ENCODE peak calls at places on chromosomes 4 and X, in ten cellular contexts. U is transverse colon; Q is brain microvascular endothelial cell; C is OCI-LY7; R is colonic mucosa; B is thyroid gland; Z is Peyer's patch; D is CD8-positive, alpha-beta T cell; X is fibroblast of lung; T is cardiac muscle cell. G is an unnamed sample. For H3K36me3, the result is how much of the 10 kb centered on the place peaks cover.

GRCh38 chr4:166257276-166257675 is 384.2 kb downstream of the TLL1 start:
- DNase-seq in U (no peak), Q (no peak), C (no peak), R (no peak), B (no peak), Z (no peak), D (no peak), X (no peak), T (no peak), G (no peak)

GRCh38 chr4:38161208-38162113 is 201.3 kb downstream of the PTTG2 start:
- DNase-seq in U (no peak), Q (no peak), C (no peak), R (no peak), B (no peak), Z (no peak), D (no peak), X (peak), T (no peak), G (no peak)

GRCh38 chrX:144334577-144334976 is 450.7 kb downstream of the UBE2NL start:
- DNase-seq in U (no peak), Q (no peak), C (peak), R (no peak), B (no peak), Z (no peak), D (no peak), X (no peak), T (no peak), G (no peak)

GRCh38 chr4:91525627-91526026 is 778.1 kb upstream of the GRID2 start:
- DNase-seq in U (peak), Q (no peak), C (no peak), R (peak), B (no peak), Z (no peak), D (no peak), X (no peak), T (no peak), G (no peak)

GRCh38 chrX:147811803-147812202 is 99.9 kb upstream of the FMR1 start:
- DNase-seq in U (no peak), Q (no peak), C (no peak), R (no peak), B (no peak), Z (no peak), D (no peak), X (no peak), T (no peak), G (no peak)

GRCh38 chr4:41146716-41147506 is 67.4 kb downstream of the APBB2 start:
- DNase-seq in U (no peak), Q (peak), C (no peak), R (no peak), B (peak), Z (no peak), D (no peak), X (peak), T (peak), G (no peak)

GRCh38 chr4:161003418-161004057 is 1160.3 kb downstream of the FSTL5 start:
- DNase-seq in U (no peak), Q (no peak), C (no peak), R (no peak), B (no peak), Z (no peak), D (no peak), X (no peak), T (no peak), G (no peak)

GRCh38 chrX:73478961-73479360 is 32.1 kb downstream of the CDX4 start:
- DNase-seq in U (no peak), Q (no peak), C (no peak), R (no peak), B (no peak), Z (no peak), D (no peak), X (no peak), T (no peak), G (no peak)

GRCh38 chr4:174265917-174266316 is 17.6 kb downstream of the FBXO8 start:
- DNase-seq in U (no peak), Q (no peak), C (no peak), R (no peak), B (no peak), Z (no peak), D (no peak), X (no peak), T (no peak), G (no peak)

GRCh38 chr4:27807207-27807606 is 946.6 kb downstream of the STIM2 start:
- DNase-seq in U (no peak), Q (no peak), C (no peak), R (no peak), B (no peak), Z (no peak), D (no peak), X (peak), T (no peak), G (no peak)

GRCh38 chr4:52373650-52374049 is 285.5 kb downstream of the USP46 start:
- DNase-seq in U (no peak), Q (no peak), C (no peak), R (no peak), B (no peak), Z (no peak), D (no peak), X (no peak), T (no peak), G (no peak)

GRCh38 chr4:94757192-94758140 is at the start of gene BMPR1B:
- DNase-seq in U (no peak), Q (peak), C (no peak), R (no peak), B (peak), Z (no peak), D (no peak), X (peak), T (peak), G (no peak)

GRCh38 chr4:90211174-90211573 is 84.0 kb downstream of the CCSER1 start:
- DNase-seq in U (no peak), Q (no peak), C (no peak), R (no peak), B (no peak), Z (no peak), D (no peak), X (no peak), T (no peak), G (no peak)

GRCh38 chrX:140723251-140723650 is 13.7 kb downstream of the LINC00632 start:
- DNase-seq in U (no peak), Q (no peak), C (no peak), R (no peak), B (no peak), Z (no peak), D (no peak), X (peak), T (peak), G (no peak)

GRCh38 chrX:104343408-104344129 is 88.8 kb upstream of the ESX1 start:
- DNase-seq in U (peak), Q (peak), C (peak), R (peak), B (no peak), Z (no peak), D (no peak), X (peak), T (peak), G (no peak)

GRCh38 chrX:16137416-16138107 is 14.2 kb downstream of the GRPR start:
- DNase-seq in U (no peak), Q (no peak), C (peak), R (no peak), B (no peak), Z (no peak), D (no peak), X (no peak), T (no peak), G (peak)

GRCh38 chr4:52643846-52644245 is 15.3 kb downstream of the USP46 start:
- DNase-seq in U (peak), Q (peak), C (no peak), R (no peak), B (peak), Z (peak), D (no peak), X (peak), T (peak), G (peak)

GRCh38 chrX:116384406-116384805 is 52.0 kb upstream of the SLC6A14 start:
- DNase-seq in U (no peak), Q (no peak), C (no peak), R (no peak), B (no peak), Z (no peak), D (no peak), X (no peak), T (peak), G (no peak)

GRCh38 chr4:13907255-13907751 is 279.8 kb upstream of the BOD1L1 start:
- DNase-seq in U (no peak), Q (peak), C (no peak), R (no peak), B (no peak), Z (no peak), D (no peak), X (peak), T (peak), G (no peak)

GRCh38 chr4:87497141-87497540 is 32.0 kb downstream of the SPARCL1 start:
- DNase-seq in U (no peak), Q (no peak), C (peak), R (no peak), B (no peak), Z (no peak), D (no peak), X (no peak), T (no peak), G (no peak)
- TF ChIP-seq CTCF in U (peak), Q (peak), C (peak), R (no peak), B (no peak), Z (peak), D (no peak), X (peak), T (peak), G (peak)

GRCh38 chr4:168884251-168885124 is 125.6 kb downstream of the CBR4 start:
- DNase-seq in U (no peak), Q (no peak), C (no peak), R (no peak), B (no peak), Z (no peak), D (no peak), X (no peak), T (no peak), G (no peak)

GRCh38 chr4:168881754-168882153 is 128.3 kb downstream of the CBR4 start:
- DNase-seq in U (no peak), Q (no peak), C (no peak), R (no peak), B (peak), Z (no peak), D (no peak), X (no peak), T (no peak), G (no peak)

GRCh38 chr4:168885416-168885815 is 124.6 kb downstream of the CBR4 start:
- DNase-seq in U (no peak), Q (peak), C (no peak), R (no peak), B (no peak), Z (no peak), D (no peak), X (no peak), T (no peak), G (no peak)

GRCh38 chr4:168882650-168883233 is 127.3 kb downstream of the CBR4 start:
- DNase-seq in U (no peak), Q (peak), C (no peak), R (no peak), B (no peak), Z (no peak), D (no peak), X (peak), T (peak), G (no peak)

DNA sequence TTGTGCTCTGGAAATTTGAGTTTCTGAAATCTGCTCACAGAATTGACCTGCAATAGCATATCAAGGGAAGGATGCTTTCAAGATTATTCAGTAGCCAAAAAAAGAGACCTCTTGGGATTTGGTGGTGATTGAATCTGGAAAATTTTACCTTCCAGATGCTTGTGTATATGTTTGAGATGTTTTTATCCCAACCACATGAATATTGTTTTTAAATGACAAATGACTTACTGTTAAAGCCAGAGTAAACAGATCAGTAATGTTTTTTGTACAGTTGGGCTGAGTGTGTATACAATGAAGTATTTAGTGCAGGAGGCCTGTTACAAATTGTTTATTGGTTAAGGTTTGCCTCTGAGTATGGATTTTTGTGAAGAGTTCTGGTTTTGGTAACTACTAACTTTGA is 126.5 kb downstream of the CBR4 start:
- DNase-seq in U (no peak), Q (no peak), C (no peak), R (no peak), B (no peak), Z (no peak), D (no peak), X (peak), T (no peak), G (no peak)
- H3K36me3 ChIP-seq in U (under half), Q (under half), C (under half), R (under half), B (under half), Z (under half), D (under half), X (under half), T (under half), G (under half)

DNA sequence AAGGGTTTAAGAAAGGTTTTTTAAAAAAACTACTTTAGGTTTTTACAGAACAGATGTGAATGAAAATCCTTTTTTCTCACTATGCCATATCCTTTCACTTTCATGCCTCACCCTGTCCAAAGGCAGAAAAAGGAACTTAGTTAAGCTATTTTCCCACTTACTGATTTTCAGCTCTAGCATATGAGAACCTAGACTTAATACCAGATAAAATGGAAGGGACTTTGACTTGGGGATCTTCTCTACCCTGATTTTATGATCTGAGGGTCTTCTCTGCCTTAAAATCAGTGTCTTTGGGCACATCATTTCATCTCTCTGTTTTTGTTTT is 42.4 kb downstream of the FNIP2 start:
- DNase-seq in U (no peak), Q (no peak), C (no peak), R (no peak), B (no peak), Z (no peak), D (no peak), X (no peak), T (no peak), G (no peak)
- H3K4me3 ChIP-seq in U (no peak), Q (no peak), C (no peak), R (no peak), B (no peak), Z (no peak), D (no peak), X (no peak), T (no peak), G (no peak)

DNA sequence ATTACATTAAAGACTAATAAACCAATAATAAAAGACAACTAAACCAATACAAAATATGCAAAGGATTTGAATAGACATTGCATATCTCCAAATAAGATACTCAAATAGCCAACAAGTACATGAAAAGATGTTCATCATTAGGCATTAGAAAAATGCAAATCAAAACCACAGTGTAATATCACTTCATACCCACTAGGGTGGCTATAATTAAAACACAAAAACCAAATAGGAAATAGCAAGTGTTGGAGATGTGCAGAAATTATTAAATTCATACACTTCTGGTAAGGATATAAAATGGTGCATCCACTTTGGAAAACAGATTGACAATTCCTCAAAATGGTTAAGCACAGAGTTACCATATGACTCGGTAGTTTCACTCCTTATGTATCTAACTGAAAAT is 860.8 kb upstream of the DIAPH2 start:
- DNase-seq in U (no peak), Q (no peak), C (no peak), R (no peak), B (no peak), Z (no peak), D (no peak), X (no peak), T (no peak), G (no peak)
- TF ChIP-seq CTCF in U (no peak), Q (no peak), C (no peak), R (no peak), B (no peak), Z (no peak), D (no peak), X (no peak), T (no peak), G (no peak)

G was measured in GM06990.